ENCODE peak calls at places on chromosomes 16 and 17, in four cellular contexts. A is stomach, X is HFF-Myc, V is mammary epithelial cell. I is an unnamed sample.

GRCh38 chr17:68600881-68601564 is at the start of gene FAM20A:
- DNase-seq in A (peak; percentile 87), X (no peak), V (no peak), I (peak; percentile 50)

GRCh38 chr16:16145286-16145685 is 78.0 kb downstream of the ABCC6 start:
- DNase-seq in A (no peak), X (no peak), V (no peak), I (no peak)

GRCh38 chr16:84266451-84266850 is 26.6 kb upstream of the KCNG4 start:
- DNase-seq in X (no peak), A (no peak), V (peak; percentile 44), I (peak; percentile 69)

GRCh38 chr16:2956566-2956956 is 7.5 kb upstream of the KREMEN2 start:
- DNase-seq in V (no peak), X (no peak), A (no peak), I (no peak)

GRCh38 chr17:22516861-22517636 is 824.7 kb downstream of the KCNJ18 start:
- DNase-seq in X (no peak), A (no peak), V (no peak), I (no peak)

GRCh38 chr17:17041018-17041521 is 1.2 kb upstream of the MPRIP start:
- DNase-seq in V (peak; percentile 40), X (no peak), A (no peak), I (no peak)

GRCh38 chr17:73291260-73291801 is 20.5 kb downstream of the CDC42EP4 start:
- DNase-seq in X (peak; percentile 82), V (peak; percentile 89), A (peak; percentile 73), I (peak; percentile 86)

GRCh38 chr16:86775401-86775985 is 197.1 kb downstream of the FOXL1 start:
- DNase-seq in V (no peak), A (no peak), X (no peak), I (no peak)

GRCh38 chr17:39096435-39097158 is 54.8 kb downstream of the PLXDC1 start:
- DNase-seq in X (no peak), A (no peak), V (no peak), I (no peak)

GRCh38 chr17:48427598-48427997 is 2.4 kb downstream of the SKAP1 start:
- DNase-seq in X (no peak), V (no peak), A (no peak), I (no peak)

GRCh38 chr16:77790964-77791363 is 2.6 kb downstream of the VAT1L start:
- DNase-seq in A (no peak), X (no peak), V (no peak), I (no peak)

GRCh38 chr16:46790599-46791270 is 40.2 kb downstream of the C16orf87 start:
- DNase-seq in X (no peak), V (no peak), A (no peak), I (no peak)

GRCh38 chr17:63295288-63295687 is 150.8 kb downstream of the CYB561 start:
- DNase-seq in A (no peak), V (no peak), X (no peak), I (no peak)

GRCh38 chr16:58366247-58367031 is 25.8 kb upstream of the GINS3 start:
- DNase-seq in X (peak; percentile 25), A (no peak), V (peak; percentile 90), I (no peak)

GRCh38 chr17:44385287-44386181 is 3.9 kb downstream of the ITGA2B start:
- DNase-seq in V (peak; percentile 61), A (peak; percentile 85), X (peak; percentile 22), I (peak; percentile 91)

GRCh38 chr17:70405492-70406220 is 236.3 kb downstream of the KCNJ2 start:
- DNase-seq in X (peak; percentile 87), V (peak; percentile 93), A (no peak), I (no peak)

GRCh38 chr17:47808036-47808829 is 13.4 kb downstream of the OSBPL7 start:
- DNase-seq in V (no peak), X (no peak), A (no peak), I (no peak)

GRCh38 chr16:19555938-19556778 is 655 bp downstream of the VPS35L start:
- DNase-seq in X (peak; percentile 12), A (no peak), V (peak; percentile 27), I (peak; percentile 4)

GRCh38 chr16:50010212-50010611 is 14.8 kb upstream of the CNEP1R1 start:
- DNase-seq in V (no peak), X (no peak), A (no peak), I (no peak)

DNA sequence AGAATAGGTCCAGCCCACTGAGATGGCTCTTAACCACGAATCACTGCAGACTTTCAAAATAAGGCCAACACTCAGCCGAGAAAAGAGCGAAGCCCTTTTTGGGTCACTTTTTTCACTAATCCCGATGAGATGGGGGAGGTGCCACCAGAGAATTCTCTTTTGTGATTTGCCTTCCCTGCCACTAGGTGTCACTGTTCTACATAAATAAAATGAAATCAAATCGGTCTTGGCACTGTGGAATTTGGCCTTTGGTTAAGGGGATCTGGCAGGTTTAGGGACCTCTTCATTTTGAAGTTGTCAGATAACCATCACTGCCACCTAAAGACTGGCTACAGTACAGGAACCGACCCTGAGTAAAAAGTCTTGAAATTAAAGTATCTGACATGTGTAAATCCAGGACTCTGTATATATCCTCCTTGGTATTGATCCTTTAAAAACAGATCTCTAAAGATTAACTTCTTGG is 147.0 kb downstream of the HS3ST4 start:
- DNase-seq in X (peak; percentile 1), A (no peak), V (peak; percentile 13), I (peak; percentile 12)
- TF ChIP-seq CTCF in X (peak; percentile 59), A (peak; percentile 81), V (peak; percentile 67), I (peak; percentile 64)

GRCh38 chr17:56972111-56972730 is 5.7 kb upstream of the SCPEP1 start:
- DNase-seq in A (no peak), V (no peak), X (no peak), I (no peak)
- TF ChIP-seq CTCF in A (no peak), V (no peak), X (no peak), I (no peak)

DNA sequence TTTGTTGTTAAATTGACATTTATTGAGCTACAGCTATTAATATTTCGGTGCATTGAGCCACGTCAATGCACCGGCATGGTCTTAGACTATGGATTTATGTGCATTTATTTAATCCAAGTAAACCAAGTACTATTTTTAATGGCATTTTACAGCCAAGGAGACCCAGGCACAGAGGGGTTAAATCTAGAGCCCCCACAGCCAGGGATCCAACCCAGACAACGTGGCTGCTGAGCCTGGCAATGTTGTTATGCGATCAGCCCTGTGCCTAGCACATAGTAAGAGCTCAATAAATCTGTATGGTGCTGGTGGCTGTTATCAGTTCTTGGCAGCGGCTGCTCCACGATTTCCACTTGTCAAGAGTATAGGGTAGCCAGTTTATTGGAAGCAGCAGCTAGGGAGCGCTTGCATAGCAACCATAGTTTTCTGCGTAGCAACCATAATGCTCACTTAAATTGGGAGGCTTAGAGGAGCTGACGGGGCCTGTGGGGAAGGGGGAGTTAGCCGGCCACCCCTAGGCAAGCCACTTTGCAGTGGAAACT is 541 bp upstream of the RBBP6 start:
- DNase-seq in X (peak; percentile 60), A (peak; percentile 67), V (no peak), I (no peak)
- TF ChIP-seq CTCF in X (no peak), A (no peak), V (no peak), I (no peak)

GRCh38 chr16:29820730-29821662 is 734 bp downstream of the MVP start:
- DNase-seq in A (peak; percentile 86), V (peak; percentile 55), X (no peak), I (peak; percentile 81)

GRCh38 chr16:29818082-29818481 is 2.1 kb downstream of the PAGR1 start:
- DNase-seq in A (no peak), X (no peak), V (no peak), I (no peak)

GRCh38 chr16:29821663-29822115 is 1.4 kb downstream of the MVP start:
- DNase-seq in V (peak; percentile 68), A (peak; percentile 40), X (no peak), I (peak; percentile 61)

GRCh38 chr16:29820271-29820701 is at the start of gene MVP:
- DNase-seq in X (no peak), A (peak; percentile 78), V (peak; percentile 66), I (peak; percentile 69)

DNA sequence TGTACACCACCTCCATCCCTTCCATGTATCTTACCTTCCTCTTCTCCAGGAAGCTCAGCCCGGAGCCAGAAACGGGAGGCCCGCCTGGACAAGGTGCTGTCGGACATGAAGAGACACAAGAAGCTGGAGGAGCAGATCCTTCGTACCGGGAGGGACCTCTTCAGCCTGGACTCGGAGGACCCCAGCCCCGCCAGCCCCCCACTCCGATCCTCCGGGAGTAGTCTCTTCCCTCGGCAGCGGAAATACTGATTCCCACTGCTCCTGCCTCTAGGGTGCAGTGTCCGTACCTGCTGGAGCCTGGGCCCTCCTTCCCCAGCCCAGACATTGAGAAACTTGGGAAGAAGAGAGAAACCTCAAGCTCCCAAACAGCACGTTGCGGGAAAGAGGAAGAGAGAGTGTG is 756 bp upstream of the MVP start:
- DNase-seq in X (no peak), V (peak; percentile 30), A (no peak), I (no peak)
- TF ChIP-seq CTCF in X (peak; percentile 29), V (no peak), A (no peak), I (no peak)

GRCh38 chr17:1684307-1685189 is at the start of gene PRPF8:
- DNase-seq in X (peak; percentile 92), V (peak; percentile 95), A (peak; percentile 99), I (peak; percentile 94)
- TF ChIP-seq CTCF in X (no peak), V (no peak), A (no peak), I (no peak)

GRCh38 chr17:78925234-78925633 is at the start of gene TIMP2:
- DNase-seq in X (peak; percentile 43), A (peak; percentile 87), V (no peak), I (peak; percentile 87)
- TF ChIP-seq CTCF in X (no peak), A (peak; percentile 25), V (no peak), I (peak; percentile 50)

DNA sequence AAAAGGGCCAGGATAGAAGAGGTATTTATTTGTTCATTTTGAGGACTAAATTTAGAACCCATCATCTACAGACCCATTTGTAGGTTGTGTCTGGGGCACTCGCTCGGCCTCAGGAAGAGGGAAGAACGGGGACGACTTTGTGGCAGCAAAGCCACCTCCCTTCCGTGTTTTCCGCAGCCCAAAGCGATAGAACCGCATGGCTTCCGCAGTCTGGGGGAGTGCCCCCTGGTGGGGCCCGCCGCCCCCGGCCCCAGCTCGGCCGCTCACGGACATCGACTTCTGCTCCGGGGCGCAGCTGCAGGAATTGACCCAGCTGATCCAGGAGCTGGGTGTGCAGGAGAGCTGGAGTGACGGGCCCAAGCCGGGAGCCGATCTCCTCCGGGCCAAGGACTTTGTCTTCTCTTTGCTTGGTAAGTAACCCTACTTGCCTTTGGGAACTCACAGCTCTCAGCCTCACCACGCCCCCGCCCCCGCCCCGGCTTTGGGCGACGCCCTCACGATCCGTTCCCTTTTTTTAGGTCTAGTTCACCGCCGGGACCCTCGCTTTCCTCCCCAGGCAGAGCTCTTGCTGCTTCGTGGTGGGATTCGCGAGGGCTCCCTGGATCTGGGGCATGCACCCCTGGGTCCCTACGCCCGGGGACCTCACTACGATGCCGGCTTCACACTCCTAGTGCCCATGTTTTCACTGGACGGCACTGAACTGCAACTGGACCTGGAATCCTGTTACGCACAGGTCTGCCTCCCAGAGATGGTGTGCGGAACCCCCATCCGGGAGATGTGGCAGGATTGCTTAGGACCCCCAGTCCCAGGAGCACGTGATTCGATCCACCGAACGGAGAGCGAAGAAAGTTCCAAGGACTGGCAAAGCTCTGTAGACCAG is 681 bp downstream of the TMEM102 start:
- DNase-seq in A (peak; percentile 53), V (peak; percentile 60), X (no peak), I (peak; percentile 47)
- TF ChIP-seq CTCF in A (no peak), V (no peak), X (peak; percentile 10), I (no peak)

GRCh38 chr17:49859991-49860953 is 12.4 kb upstream of the TAC4 start:
- DNase-seq in V (no peak), X (no peak), A (peak; percentile 36), I (peak; percentile 54)
- TF ChIP-seq CTCF in V (no peak), X (peak; percentile 30), A (no peak), I (peak; percentile 15)